ENCODE peak calls at places on chromosomes 11 and 22, in seven cellular contexts. Z is MM.1S; K is kidney; Q is T-helper 9 cell; O is SW480; M is stimulated activated CD8-positive, alpha-beta memory T cell treated with anti-CD3 and anti-CD28 coated beads, Interleukin-15, amount 100 ng/mL, for 24 hours; S is effector memory CD8-positive, alpha-beta T cell. G is an unnamed sample.

GRCh38 chr11:66328036-66328306 is 8.3 kb downstream of the RIN1 start:
- DNase-seq in S (peak; percentile 74), Q (no peak), O (peak; percentile 70), Z (no peak), M (no peak), K (peak; percentile 56), G (no peak)

GRCh38 chr11:11967669-11968510 is 40.5 kb downstream of the DKK3 start:
- DNase-seq in O (no peak), S (no peak), Z (no peak), K (peak; percentile 45), M (no peak), Q (no peak), G (no peak)

GRCh38 chr11:123434911-123435310 is 4.8 kb downstream of the GRAMD1B start:
- DNase-seq in S (no peak), O (no peak), Z (no peak), Q (no peak), K (no peak), M (no peak), G (no peak)

GRCh38 chr11:125233116-125233515 is 68.6 kb downstream of the PKNOX2 start:
- DNase-seq in Q (no peak), M (no peak), S (no peak), O (no peak), Z (no peak), K (no peak), G (no peak)

GRCh38 chr22:28148816-28149465 is 229.9 kb upstream of the PITPNB start:
- DNase-seq in Z (no peak), K (no peak), M (no peak), Q (no peak), O (no peak), S (no peak), G (peak; percentile 67)

GRCh38 chr11:128021304-128022006 is 565.9 kb downstream of the ETS1 start:
- DNase-seq in K (no peak), Z (no peak), O (no peak), Q (no peak), M (no peak), S (no peak), G (no peak)

GRCh38 chr22:43110927-43111623 is 525 bp downstream of the BIK start:
- DNase-seq in S (peak; percentile 26), K (no peak), O (peak; percentile 67), M (no peak), Z (peak; percentile 34), Q (peak; percentile 32), G (no peak)

GRCh38 chr11:69558519-69558941 is 77.1 kb downstream of the LINC01488 start:
- DNase-seq in S (no peak), Q (no peak), O (peak; percentile 95), Z (no peak), M (no peak), K (no peak), G (no peak)

GRCh38 chr11:1148752-1149180 is 9.0 kb upstream of the MUC5AC start:
- DNase-seq in K (no peak), S (no peak), M (no peak), Z (no peak), O (no peak), Q (no peak), G (no peak)

G was measured in fibroblast of mammary gland.